ENCODE peak calls at places on chromosome 18, in six cellular contexts. One of them, this sample, is unnamed.

GRCh38 chr18:26051845-26052244 is 38.6 kb downstream of the SS18 start:
- DNase-seq in endothelial cell of umbilical vein: peak; percentile 34
- DNase-seq in GM12878: no peak
- DNase-seq in HCT116: no peak
- DNase-seq in K562: no peak
- DNase-seq in SK-N-SH: peak; percentile 8
- DNase-seq in this sample: no peak

GRCh38 chr18:13511961-13512572 is 214.3 kb downstream of the FAM210A start:
- DNase-seq in endothelial cell of umbilical vein: peak; percentile 24
- DNase-seq in GM12878: no peak
- DNase-seq in HCT116: no peak
- DNase-seq in K562: no peak
- DNase-seq in SK-N-SH: no peak
- DNase-seq in this sample: no peak

GRCh38 chr18:22277758-22278157 is 108.4 kb downstream of the GATA6 start:
- DNase-seq in endothelial cell of umbilical vein: no peak
- DNase-seq in GM12878: no peak
- DNase-seq in HCT116: no peak
- DNase-seq in K562: no peak
- DNase-seq in SK-N-SH: no peak
- DNase-seq in this sample: no peak

GRCh38 chr18:8399138-8399537 is 210.1 kb upstream of the RAB12 start:
- DNase-seq in endothelial cell of umbilical vein: no peak
- DNase-seq in GM12878: no peak
- DNase-seq in HCT116: no peak
- DNase-seq in K562: no peak
- DNase-seq in SK-N-SH: no peak
- DNase-seq in this sample: no peak

GRCh38 chr18:848062-848795 is 36.2 kb upstream of the YES1 start:
- DNase-seq in endothelial cell of umbilical vein: no peak
- DNase-seq in GM12878: no peak
- DNase-seq in HCT116: no peak
- DNase-seq in K562: no peak
- DNase-seq in SK-N-SH: no peak
- DNase-seq in this sample: no peak

GRCh38 chr18:43279015-43279758 is 1.9 kb upstream of the SYT4 start:
- DNase-seq in endothelial cell of umbilical vein: no peak
- DNase-seq in GM12878: no peak
- DNase-seq in HCT116: no peak
- DNase-seq in K562: no peak
- DNase-seq in SK-N-SH: peak; percentile 73
- DNase-seq in this sample: peak; percentile 50

GRCh38 chr18:37669991-37670534 is 104.5 kb upstream of the CELF4 start:
- DNase-seq in endothelial cell of umbilical vein: no peak
- DNase-seq in GM12878: no peak
- DNase-seq in HCT116: no peak
- DNase-seq in K562: peak; percentile 57
- DNase-seq in SK-N-SH: no peak
- DNase-seq in this sample: no peak

GRCh38 chr18:63062246-63062645 is 257.3 kb downstream of the BCL2 start:
- DNase-seq in endothelial cell of umbilical vein: no peak
- DNase-seq in GM12878: no peak
- DNase-seq in HCT116: no peak
- DNase-seq in K562: no peak
- DNase-seq in SK-N-SH: no peak
- DNase-seq in this sample: no peak

GRCh38 chr18:79515944-79516351 is 120.2 kb downstream of the NFATC1 start:
- DNase-seq in endothelial cell of umbilical vein: no peak
- DNase-seq in GM12878: no peak
- DNase-seq in HCT116: no peak
- DNase-seq in K562: peak; percentile 27
- DNase-seq in SK-N-SH: no peak
- DNase-seq in this sample: no peak

GRCh38 chr18:13572148-13572547 is 154.2 kb downstream of the FAM210A start:
- DNase-seq in endothelial cell of umbilical vein: no peak
- DNase-seq in GM12878: no peak
- DNase-seq in HCT116: no peak
- DNase-seq in K562: no peak
- DNase-seq in SK-N-SH: no peak
- DNase-seq in this sample: no peak

GRCh38 chr18:33440011-33440383 is 524 bp downstream of the CCDC178 start:
- DNase-seq in endothelial cell of umbilical vein: peak; percentile 46
- DNase-seq in GM12878: no peak
- DNase-seq in HCT116: no peak
- DNase-seq in K562: peak; percentile 33
- DNase-seq in SK-N-SH: peak; percentile 71
- DNase-seq in this sample: peak; percentile 47

GRCh38 chr18:27378396-27379094 is 193.4 kb upstream of the CHST9 start:
- DNase-seq in endothelial cell of umbilical vein: peak; percentile 3
- DNase-seq in GM12878: no peak
- DNase-seq in HCT116: no peak
- DNase-seq in K562: no peak
- DNase-seq in SK-N-SH: no peak
- DNase-seq in this sample: no peak

DNA sequence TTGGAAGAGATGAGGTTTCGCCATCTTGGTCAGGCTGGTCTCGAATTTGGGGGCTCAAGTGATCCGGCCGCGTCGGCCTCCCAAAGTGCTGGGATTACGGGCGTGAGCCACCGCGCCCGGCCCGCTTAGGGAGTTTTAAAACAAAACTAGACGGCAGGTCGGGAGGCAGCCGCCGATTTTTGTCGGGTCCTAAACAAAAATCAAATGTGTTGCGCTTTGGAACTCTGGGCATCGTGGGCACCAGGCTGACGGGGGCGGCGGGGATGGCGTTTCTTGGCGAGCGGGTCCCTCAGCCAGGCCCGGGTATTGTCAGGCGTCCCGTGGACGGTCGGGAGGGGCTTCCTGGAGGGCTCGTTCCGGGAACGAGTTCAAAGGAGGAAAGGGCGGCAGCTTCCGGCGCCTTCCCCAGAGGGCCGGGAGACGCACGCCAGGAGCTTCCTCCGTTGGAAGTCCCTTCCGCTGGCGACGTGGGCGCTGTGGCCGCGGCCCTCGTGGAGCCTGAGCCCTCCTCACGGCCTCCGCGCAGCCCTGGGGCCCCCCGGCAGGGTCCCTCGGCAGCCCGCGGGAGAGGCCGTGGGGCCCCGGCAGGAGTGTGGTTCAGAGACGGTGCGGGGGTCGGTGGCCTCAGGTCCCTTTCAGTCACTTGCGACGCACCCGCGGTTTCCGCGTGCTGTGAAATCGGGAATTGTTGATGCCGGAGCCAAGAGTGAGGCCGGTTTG is 59.2 kb downstream of the EMILIN2 start:
- DNase-seq in endothelial cell of umbilical vein: peak; percentile 46
- DNase-seq in GM12878: no peak
- DNase-seq in HCT116: peak; percentile 33
- DNase-seq in K562: no peak
- DNase-seq in SK-N-SH: peak; percentile 82
- DNase-seq in this sample: no peak
- TF ChIP-seq POLR2AphosphoS5 in endothelial cell of umbilical vein: peak; percentile 84
- TF ChIP-seq POLR2AphosphoS5 in GM12878: peak; percentile 64
- TF ChIP-seq POLR2AphosphoS5 in HCT116: peak; percentile 92
- TF ChIP-seq POLR2AphosphoS5 in K562: no peak
- TF ChIP-seq POLR2AphosphoS5 in SK-N-SH: no peak
- TF ChIP-seq POLR2AphosphoS5 in this sample: peak; percentile 35

DNA sequence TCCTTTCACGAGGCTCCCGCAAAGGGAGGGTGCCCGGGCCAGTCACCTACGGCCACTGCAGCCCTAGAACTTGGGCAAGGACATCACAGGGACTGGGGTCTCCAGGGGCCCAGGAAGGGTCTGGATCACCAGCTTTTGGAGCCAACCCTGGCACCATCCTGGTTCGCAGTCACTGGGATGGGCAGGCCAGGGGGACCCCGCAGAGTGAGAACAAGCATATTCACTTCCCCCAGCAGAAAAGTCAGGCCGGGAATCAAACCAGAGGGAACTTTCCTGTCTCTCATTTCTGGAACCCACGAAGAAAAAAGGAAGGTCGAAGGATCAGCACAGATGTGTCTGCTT is 15.4 kb downstream of the SMAD7 start:
- DNase-seq in endothelial cell of umbilical vein: no peak
- DNase-seq in GM12878: no peak
- DNase-seq in HCT116: no peak
- DNase-seq in K562: no peak
- DNase-seq in SK-N-SH: no peak
- DNase-seq in this sample: no peak
- H3K9ac ChIP-seq in endothelial cell of umbilical vein: no peak overlapping the region
- H3K9ac ChIP-seq in GM12878: peak overlapping the region; percentile 64
- H3K9ac ChIP-seq in HCT116: no peak overlapping the region
- H3K9ac ChIP-seq in K562: no peak overlapping the region
- H3K9ac ChIP-seq in SK-N-SH: peak overlapping the region; percentile 52
- H3K9ac ChIP-seq in this sample: no peak overlapping the region

DNA sequence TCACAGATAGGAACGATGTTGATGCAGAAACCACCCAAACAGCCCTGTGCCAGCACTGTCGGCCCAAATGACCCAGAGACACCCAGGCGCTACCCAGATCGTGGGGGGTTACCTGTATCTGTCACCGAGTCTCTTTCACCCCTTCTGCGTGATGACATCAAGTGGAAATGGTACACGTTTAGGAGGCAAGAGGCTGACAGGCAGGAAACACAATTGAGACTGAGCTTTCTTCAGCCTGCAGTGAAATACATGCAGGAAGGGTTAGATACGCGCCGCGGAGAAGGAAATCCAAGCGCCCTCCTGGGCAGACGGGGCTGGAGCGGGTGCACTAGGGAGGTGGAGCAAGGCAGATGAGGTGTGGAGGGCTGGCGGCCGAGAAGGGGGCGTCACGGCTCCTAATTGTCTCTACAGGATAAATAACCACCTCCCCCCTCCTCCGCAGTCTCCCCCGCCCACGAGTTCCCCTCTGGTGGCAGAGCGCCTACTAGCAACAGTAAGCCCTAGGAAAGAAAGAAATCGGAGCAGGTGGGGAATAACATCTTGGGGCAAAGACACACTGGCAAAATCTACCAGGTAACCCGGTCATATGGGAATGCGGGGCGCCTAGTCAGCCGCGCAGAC is at the start of gene RNF152:
- DNase-seq in endothelial cell of umbilical vein: peak; percentile 71
- DNase-seq in GM12878: no peak
- DNase-seq in HCT116: no peak
- DNase-seq in K562: no peak
- DNase-seq in SK-N-SH: peak; percentile 75
- DNase-seq in this sample: no peak
- H3K4me3 ChIP-seq in endothelial cell of umbilical vein: peak within 1 kb of the TSS; percentile 83
- H3K4me3 ChIP-seq in GM12878: peak within 1 kb of the TSS; percentile 64
- H3K4me3 ChIP-seq in HCT116: peak within 1 kb of the TSS; percentile 48
- H3K4me3 ChIP-seq in K562: peak within 1 kb of the TSS; percentile 38
- H3K4me3 ChIP-seq in SK-N-SH: peak within 1 kb of the TSS; percentile 91
- H3K4me3 ChIP-seq in this sample: peak within 1 kb of the TSS; percentile 81

GRCh38 chr18:9612989-9613388 is 1.4 kb downstream of the PPP4R1 start:
- DNase-seq in endothelial cell of umbilical vein: peak; percentile 21
- DNase-seq in GM12878: no peak
- DNase-seq in HCT116: no peak
- DNase-seq in K562: no peak
- DNase-seq in SK-N-SH: no peak
- DNase-seq in this sample: no peak

GRCh38 chr18:9613550-9614400 is 584 bp downstream of the PPP4R1 start:
- DNase-seq in endothelial cell of umbilical vein: peak; percentile 53
- DNase-seq in GM12878: no peak
- DNase-seq in HCT116: no peak
- DNase-seq in K562: peak; percentile 74
- DNase-seq in SK-N-SH: peak; percentile 80
- DNase-seq in this sample: no peak

GRCh38 chr18:9615973-9616559 is 1.7 kb upstream of the PPP4R1 start:
- DNase-seq in endothelial cell of umbilical vein: no peak
- DNase-seq in GM12878: no peak
- DNase-seq in HCT116: no peak
- DNase-seq in K562: no peak
- DNase-seq in SK-N-SH: no peak
- DNase-seq in this sample: no peak

GRCh38 chr18:9615280-9615797 is 980 bp upstream of the PPP4R1 start:
- DNase-seq in endothelial cell of umbilical vein: no peak
- DNase-seq in GM12878: no peak
- DNase-seq in HCT116: no peak
- DNase-seq in K562: no peak
- DNase-seq in SK-N-SH: no peak
- DNase-seq in this sample: no peak

DNA sequence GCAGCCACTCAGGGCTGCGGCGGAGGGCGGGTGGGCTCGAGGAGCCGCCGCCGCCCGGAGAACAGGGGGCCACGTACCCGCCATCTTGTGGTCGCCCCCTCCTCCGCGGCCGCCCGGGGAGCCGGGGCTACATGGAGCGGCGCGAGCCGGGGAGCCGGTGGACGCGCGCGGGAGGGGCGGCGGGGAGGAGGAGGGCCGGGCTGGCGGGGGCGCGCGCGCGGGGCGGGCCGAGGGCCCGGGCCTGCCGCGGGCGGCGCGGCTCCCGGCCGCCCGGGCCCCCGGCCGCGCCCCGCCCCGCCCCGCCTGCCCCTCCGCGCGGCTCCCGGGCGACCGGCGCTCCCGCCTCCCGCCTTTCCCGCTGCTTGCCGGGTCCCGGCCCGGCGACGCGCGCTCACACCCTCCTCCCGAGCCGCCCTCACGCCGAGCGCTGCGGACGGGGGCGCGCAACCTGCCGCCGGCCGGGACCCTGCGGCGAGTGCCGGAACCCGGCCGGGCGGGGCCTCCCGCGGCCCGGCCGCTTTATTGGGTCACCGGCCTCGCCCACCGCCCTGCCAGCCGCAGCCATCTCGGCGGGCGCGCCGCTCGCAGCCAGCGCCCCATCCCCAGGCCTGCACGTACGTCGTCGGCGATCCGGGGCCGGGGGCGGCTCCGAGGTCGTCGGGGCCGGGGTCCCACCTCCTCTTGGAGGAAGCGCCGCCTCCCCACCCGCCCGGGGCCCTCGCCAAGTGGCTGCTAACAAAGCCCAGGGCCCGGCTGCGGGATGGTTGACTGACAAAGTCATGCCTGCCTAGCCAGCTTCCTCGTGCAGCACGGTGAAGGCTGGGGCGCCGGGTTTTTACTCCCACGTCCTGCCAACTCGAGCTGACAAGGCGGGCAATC is at the start of gene PPP4R1:
- DNase-seq in endothelial cell of umbilical vein: peak; percentile 79
- DNase-seq in GM12878: no peak
- DNase-seq in HCT116: no peak
- DNase-seq in K562: peak; percentile 91
- DNase-seq in SK-N-SH: peak; percentile 94
- DNase-seq in this sample: no peak
- TF ChIP-seq POLR2AphosphoS5 in endothelial cell of umbilical vein: peak; percentile 73
- TF ChIP-seq POLR2AphosphoS5 in GM12878: peak; percentile 10
- TF ChIP-seq POLR2AphosphoS5 in HCT116: peak; percentile 54
- TF ChIP-seq POLR2AphosphoS5 in K562: peak; percentile 49
- TF ChIP-seq POLR2AphosphoS5 in SK-N-SH: no peak
- TF ChIP-seq POLR2AphosphoS5 in this sample: peak; percentile 40

DNA sequence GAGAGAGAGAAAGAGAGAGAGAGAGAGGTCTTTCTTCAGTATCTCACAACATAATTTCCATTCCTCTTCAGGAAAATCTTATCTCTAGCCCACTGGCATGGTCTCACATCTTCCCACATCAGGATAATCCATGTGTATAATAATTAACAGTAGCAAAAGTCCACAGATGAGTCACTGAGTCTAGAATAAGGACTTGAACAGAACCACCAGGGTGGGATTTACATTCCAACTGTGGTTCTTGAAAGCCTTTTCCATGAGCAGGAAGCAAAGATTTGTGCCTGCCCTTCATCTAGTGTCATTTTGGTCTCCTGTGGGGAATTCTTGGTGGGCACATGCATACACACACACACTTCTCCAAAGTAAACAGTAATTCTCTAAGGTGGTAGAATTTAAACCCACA is 107.1 kb upstream of the TCF4 start:
- DNase-seq in endothelial cell of umbilical vein: no peak
- DNase-seq in GM12878: no peak
- DNase-seq in HCT116: no peak
- DNase-seq in K562: no peak
- DNase-seq in SK-N-SH: no peak
- DNase-seq in this sample: no peak
- H3K9ac ChIP-seq in endothelial cell of umbilical vein: no peak overlapping the region
- H3K9ac ChIP-seq in GM12878: no peak overlapping the region
- H3K9ac ChIP-seq in HCT116: no peak overlapping the region
- H3K9ac ChIP-seq in K562: no peak overlapping the region
- H3K9ac ChIP-seq in SK-N-SH: no peak overlapping the region
- H3K9ac ChIP-seq in this sample: no peak overlapping the region